ENCODE peak calls at places on chromosomes 12 and 14, in seven cellular contexts. One of them, this sample, is unnamed.

GRCh38 chr12:104172564-104172935 is 34.5 kb upstream of the NFYB start:
- DNase-seq in hepatocyte: no peak
- DNase-seq in CD8-positive, alpha-beta T cell: no peak
- DNase-seq in uterus: no peak
- DNase-seq in AG04450: no peak
- DNase-seq in upper lobe of right lung: no peak
- DNase-seq in neural progenitor cell: no peak
- DNase-seq in this sample: no peak

GRCh38 chr14:55807059-55807499 is 227.1 kb downstream of the KTN1 start:
- DNase-seq in AG04450: no peak
- DNase-seq in hepatocyte: peak; percentile 81
- DNase-seq in uterus: peak; percentile 55
- DNase-seq in upper lobe of right lung: peak; percentile 72
- DNase-seq in CD8-positive, alpha-beta T cell: peak; percentile 54
- DNase-seq in neural progenitor cell: no peak
- DNase-seq in this sample: peak; percentile 75

GRCh38 chr12:116293687-116294463 is 16.4 kb upstream of the MED13L start:
- DNase-seq in neural progenitor cell: no peak
- DNase-seq in CD8-positive, alpha-beta T cell: no peak
- DNase-seq in hepatocyte: no peak
- DNase-seq in upper lobe of right lung: no peak
- DNase-seq in uterus: no peak
- DNase-seq in AG04450: no peak
- DNase-seq in this sample: no peak

GRCh38 chr12:44510510-44510909 is 365.6 kb downstream of the NELL2 start:
- DNase-seq in hepatocyte: no peak
- DNase-seq in neural progenitor cell: no peak
- DNase-seq in uterus: no peak
- DNase-seq in upper lobe of right lung: no peak
- DNase-seq in CD8-positive, alpha-beta T cell: no peak
- DNase-seq in AG04450: no peak
- DNase-seq in this sample: no peak

GRCh38 chr12:120928864-120929652 is 24.9 kb upstream of the SPPL3 start:
- DNase-seq in AG04450: no peak
- DNase-seq in CD8-positive, alpha-beta T cell: no peak
- DNase-seq in hepatocyte: peak; percentile 65
- DNase-seq in uterus: no peak
- DNase-seq in neural progenitor cell: peak; percentile 46
- DNase-seq in upper lobe of right lung: no peak
- DNase-seq in this sample: no peak

GRCh38 chr12:68915055-68915454 is 17.9 kb downstream of the CPM start:
- DNase-seq in upper lobe of right lung: no peak
- DNase-seq in CD8-positive, alpha-beta T cell: no peak
- DNase-seq in neural progenitor cell: no peak
- DNase-seq in hepatocyte: no peak
- DNase-seq in AG04450: peak; percentile 18
- DNase-seq in uterus: no peak
- DNase-seq in this sample: no peak

GRCh38 chr12:3311491-3312103 is 179.4 kb upstream of the PRMT8 start:
- DNase-seq in neural progenitor cell: no peak
- DNase-seq in AG04450: no peak
- DNase-seq in uterus: no peak
- DNase-seq in upper lobe of right lung: no peak
- DNase-seq in CD8-positive, alpha-beta T cell: no peak
- DNase-seq in hepatocyte: no peak
- DNase-seq in this sample: no peak

GRCh38 chr14:61501714-61502458 is 180.5 kb downstream of the PRKCH start:
- DNase-seq in hepatocyte: no peak
- DNase-seq in uterus: no peak
- DNase-seq in upper lobe of right lung: no peak
- DNase-seq in AG04450: no peak
- DNase-seq in neural progenitor cell: no peak
- DNase-seq in CD8-positive, alpha-beta T cell: no peak
- DNase-seq in this sample: no peak

GRCh38 chr14:92924247-92924646 is 1.3 kb downstream of the CHGA start:
- DNase-seq in AG04450: no peak
- DNase-seq in uterus: no peak
- DNase-seq in hepatocyte: no peak
- DNase-seq in neural progenitor cell: no peak
- DNase-seq in CD8-positive, alpha-beta T cell: no peak
- DNase-seq in upper lobe of right lung: no peak
- DNase-seq in this sample: no peak

GRCh38 chr14:51328089-51328941 is 88.3 kb downstream of the TMX1 start:
- DNase-seq in neural progenitor cell: no peak
- DNase-seq in CD8-positive, alpha-beta T cell: no peak
- DNase-seq in upper lobe of right lung: no peak
- DNase-seq in uterus: peak; percentile 67
- DNase-seq in hepatocyte: no peak
- DNase-seq in AG04450: peak; percentile 29
- DNase-seq in this sample: peak; percentile 30

GRCh38 chr14:54929556-54929955 is 26.9 kb upstream of the GCH1 start:
- DNase-seq in hepatocyte: no peak
- DNase-seq in upper lobe of right lung: no peak
- DNase-seq in CD8-positive, alpha-beta T cell: no peak
- DNase-seq in neural progenitor cell: no peak
- DNase-seq in uterus: no peak
- DNase-seq in AG04450: no peak
- DNase-seq in this sample: no peak

GRCh38 chr12:85825751-85826150 is 10.5 kb downstream of the RASSF9 start:
- DNase-seq in neural progenitor cell: no peak
- DNase-seq in uterus: no peak
- DNase-seq in hepatocyte: no peak
- DNase-seq in upper lobe of right lung: no peak
- DNase-seq in AG04450: no peak
- DNase-seq in CD8-positive, alpha-beta T cell: no peak
- DNase-seq in this sample: no peak

GRCh38 chr12:130179191-130179590 is 16.9 kb downstream of the FZD10 start:
- DNase-seq in upper lobe of right lung: no peak
- DNase-seq in neural progenitor cell: no peak
- DNase-seq in hepatocyte: no peak
- DNase-seq in uterus: no peak
- DNase-seq in AG04450: no peak
- DNase-seq in CD8-positive, alpha-beta T cell: no peak
- DNase-seq in this sample: no peak

GRCh38 chr12:42588308-42588836 is 1.2 kb downstream of the PRICKLE1 start:
- DNase-seq in neural progenitor cell: no peak
- DNase-seq in upper lobe of right lung: no peak
- DNase-seq in hepatocyte: peak; percentile 37
- DNase-seq in CD8-positive, alpha-beta T cell: no peak
- DNase-seq in uterus: no peak
- DNase-seq in AG04450: no peak
- DNase-seq in this sample: peak; percentile 32

GRCh38 chr14:103607822-103608221 is 21.2 kb upstream of the KLC1 start:
- DNase-seq in AG04450: no peak
- DNase-seq in CD8-positive, alpha-beta T cell: no peak
- DNase-seq in neural progenitor cell: no peak
- DNase-seq in uterus: no peak
- DNase-seq in hepatocyte: no peak
- DNase-seq in upper lobe of right lung: no peak
- DNase-seq in this sample: no peak

GRCh38 chr14:91977909-91978308 is 30.4 kb upstream of the FBLN5 start:
- DNase-seq in hepatocyte: no peak
- DNase-seq in neural progenitor cell: no peak
- DNase-seq in uterus: no peak
- DNase-seq in upper lobe of right lung: no peak
- DNase-seq in AG04450: no peak
- DNase-seq in CD8-positive, alpha-beta T cell: no peak
- DNase-seq in this sample: no peak

GRCh38 chr14:23345987-23346692 is 6.5 kb downstream of the SLC22A17 start:
- DNase-seq in AG04450: no peak
- DNase-seq in hepatocyte: no peak
- DNase-seq in uterus: no peak
- DNase-seq in upper lobe of right lung: no peak
- DNase-seq in CD8-positive, alpha-beta T cell: no peak
- DNase-seq in neural progenitor cell: peak; percentile 36
- DNase-seq in this sample: no peak

GRCh38 chr14:23347406-23348296 is 5.0 kb downstream of the SLC22A17 start:
- DNase-seq in hepatocyte: no peak
- DNase-seq in CD8-positive, alpha-beta T cell: no peak
- DNase-seq in AG04450: no peak
- DNase-seq in uterus: no peak
- DNase-seq in upper lobe of right lung: no peak
- DNase-seq in neural progenitor cell: no peak
- DNase-seq in this sample: no peak

GRCh38 chr14:23346693-23347405 is 5.8 kb downstream of the SLC22A17 start:
- DNase-seq in uterus: no peak
- DNase-seq in upper lobe of right lung: no peak
- DNase-seq in CD8-positive, alpha-beta T cell: no peak
- DNase-seq in neural progenitor cell: no peak
- DNase-seq in AG04450: no peak
- DNase-seq in hepatocyte: no peak
- DNase-seq in this sample: no peak

GRCh38 chr14:23348297-23348655 is 4.4 kb downstream of the SLC22A17 start:
- DNase-seq in upper lobe of right lung: peak; percentile 20
- DNase-seq in CD8-positive, alpha-beta T cell: no peak
- DNase-seq in neural progenitor cell: no peak
- DNase-seq in hepatocyte: no peak
- DNase-seq in AG04450: no peak
- DNase-seq in uterus: no peak
- DNase-seq in this sample: no peak

GRCh38 chr14:23344481-23344880 is 8.2 kb downstream of the SLC22A17 start:
- DNase-seq in AG04450: no peak
- DNase-seq in CD8-positive, alpha-beta T cell: no peak
- DNase-seq in uterus: no peak
- DNase-seq in hepatocyte: no peak
- DNase-seq in upper lobe of right lung: no peak
- DNase-seq in neural progenitor cell: no peak
- DNase-seq in this sample: no peak
- TF ChIP-seq CTCF in AG04450: no peak
- TF ChIP-seq CTCF in CD8-positive, alpha-beta T cell: no peak
- TF ChIP-seq CTCF in uterus: no peak
- TF ChIP-seq CTCF in hepatocyte: no peak
- TF ChIP-seq CTCF in upper lobe of right lung: no peak
- TF ChIP-seq CTCF in neural progenitor cell: no peak
- TF ChIP-seq CTCF in this sample: no peak

GRCh38 chr12:125288931-125289928 is 224.0 kb downstream of the AACS start:
- DNase-seq in CD8-positive, alpha-beta T cell: no peak
- DNase-seq in hepatocyte: no peak
- DNase-seq in upper lobe of right lung: no peak
- DNase-seq in uterus: no peak
- DNase-seq in AG04450: no peak
- DNase-seq in neural progenitor cell: no peak
- DNase-seq in this sample: no peak
- H3K27ac ChIP-seq in CD8-positive, alpha-beta T cell: no peak overlapping the region
- H3K27ac ChIP-seq in hepatocyte: no peak overlapping the region
- H3K27ac ChIP-seq in upper lobe of right lung: no peak overlapping the region
- H3K27ac ChIP-seq in uterus: no peak overlapping the region
- H3K27ac ChIP-seq in AG04450: no peak overlapping the region
- H3K27ac ChIP-seq in neural progenitor cell: no peak overlapping the region
- H3K27ac ChIP-seq in this sample: no peak overlapping the region

GRCh38 chr12:14941369-14941768 is 3.0 kb upstream of the ERP27 start:
- DNase-seq in AG04450: no peak
- DNase-seq in CD8-positive, alpha-beta T cell: no peak
- DNase-seq in uterus: no peak
- DNase-seq in neural progenitor cell: no peak
- DNase-seq in upper lobe of right lung: no peak
- DNase-seq in hepatocyte: no peak
- DNase-seq in this sample: no peak

GRCh38 chr12:14946162-14946561 is 7.8 kb upstream of the ERP27 start:
- DNase-seq in CD8-positive, alpha-beta T cell: no peak
- DNase-seq in hepatocyte: no peak
- DNase-seq in neural progenitor cell: no peak
- DNase-seq in uterus: no peak
- DNase-seq in AG04450: no peak
- DNase-seq in upper lobe of right lung: no peak
- DNase-seq in this sample: no peak

GRCh38 chr12:14946856-14947255 is 8.5 kb upstream of the ERP27 start:
- DNase-seq in CD8-positive, alpha-beta T cell: no peak
- DNase-seq in neural progenitor cell: no peak
- DNase-seq in AG04450: no peak
- DNase-seq in hepatocyte: no peak
- DNase-seq in uterus: no peak
- DNase-seq in upper lobe of right lung: no peak
- DNase-seq in this sample: no peak

GRCh38 chr12:14938301-14938700 is at the start of gene ERP27:
- DNase-seq in AG04450: no peak
- DNase-seq in CD8-positive, alpha-beta T cell: no peak
- DNase-seq in hepatocyte: peak; percentile 34
- DNase-seq in neural progenitor cell: no peak
- DNase-seq in upper lobe of right lung: no peak
- DNase-seq in uterus: no peak
- DNase-seq in this sample: no peak

DNA sequence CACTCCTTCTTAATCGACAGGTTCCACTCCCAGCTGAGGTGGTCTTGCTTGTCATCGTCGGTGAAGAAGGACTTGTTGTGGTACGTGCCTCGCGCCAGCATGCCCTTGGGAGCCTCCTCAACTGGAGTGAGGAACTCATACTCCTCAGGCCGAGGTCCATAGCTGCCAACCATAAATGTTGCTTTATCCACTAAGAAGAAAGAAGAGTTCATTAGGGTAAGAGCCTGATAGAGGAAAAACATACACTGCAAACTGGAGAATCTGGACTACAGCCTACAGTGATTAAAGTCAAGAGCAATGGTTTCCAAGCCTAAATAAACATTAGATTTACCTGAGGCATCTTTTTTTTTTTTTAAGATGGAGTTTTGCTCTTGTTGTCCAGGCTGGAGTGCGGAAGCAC is 4.2 kb upstream of the ERP27 start:
- DNase-seq in AG04450: no peak
- DNase-seq in CD8-positive, alpha-beta T cell: no peak
- DNase-seq in neural progenitor cell: no peak
- DNase-seq in upper lobe of right lung: no peak
- DNase-seq in hepatocyte: no peak
- DNase-seq in uterus: no peak
- DNase-seq in this sample: no peak
- TF ChIP-seq CTCF in AG04450: no peak
- TF ChIP-seq CTCF in CD8-positive, alpha-beta T cell: no peak
- TF ChIP-seq CTCF in neural progenitor cell: no peak
- TF ChIP-seq CTCF in upper lobe of right lung: no peak
- TF ChIP-seq CTCF in hepatocyte: no peak
- TF ChIP-seq CTCF in uterus: no peak
- TF ChIP-seq CTCF in this sample: no peak

DNA sequence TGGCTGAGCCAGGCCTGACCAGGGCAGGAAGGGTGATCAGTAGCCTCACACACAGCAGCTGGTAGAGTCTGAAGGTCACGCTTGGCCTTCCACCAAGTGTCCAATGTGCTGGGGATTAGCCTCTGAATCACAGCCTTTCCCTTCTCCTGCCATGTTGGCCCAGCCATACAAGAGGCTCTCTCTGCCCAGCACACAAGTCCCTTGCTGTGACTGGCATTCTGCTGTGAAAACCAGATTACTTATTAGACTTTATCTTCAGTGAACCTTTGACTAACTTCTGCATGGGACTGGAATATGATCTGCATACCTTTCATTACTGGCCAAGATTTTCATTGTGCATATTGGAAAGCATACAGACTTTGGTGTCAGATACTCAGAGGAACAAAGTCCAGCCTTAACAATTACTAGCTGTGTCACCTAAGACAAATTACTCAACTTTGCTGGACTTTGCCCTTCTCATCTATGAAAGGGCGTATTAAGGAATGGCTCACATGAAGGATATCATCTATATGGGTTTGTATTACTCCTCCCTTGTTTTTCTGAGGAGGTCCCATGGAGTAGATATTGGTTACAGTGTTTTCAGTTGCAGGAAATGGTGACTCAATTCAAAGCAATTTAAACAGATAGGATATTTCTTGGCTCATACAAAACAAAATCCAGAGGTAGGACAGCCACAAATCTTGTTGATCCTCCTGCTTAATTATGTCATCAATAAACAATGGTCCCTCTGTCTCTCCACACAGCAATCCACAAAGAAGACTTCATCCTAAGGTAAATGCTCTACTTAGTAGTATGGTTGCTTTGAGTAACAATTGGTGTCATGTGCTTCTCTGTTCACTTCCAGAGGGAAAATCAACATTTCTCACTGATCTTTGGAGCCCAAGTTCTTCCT is 99.6 kb downstream of the DYRK2 start:
- DNase-seq in upper lobe of right lung: no peak
- DNase-seq in CD8-positive, alpha-beta T cell: no peak
- DNase-seq in AG04450: no peak
- DNase-seq in hepatocyte: peak; percentile 75
- DNase-seq in uterus: no peak
- DNase-seq in neural progenitor cell: no peak
- DNase-seq in this sample: no peak
- H3K27ac ChIP-seq in upper lobe of right lung: no peak overlapping the region
- H3K27ac ChIP-seq in CD8-positive, alpha-beta T cell: no peak overlapping the region
- H3K27ac ChIP-seq in AG04450: no peak overlapping the region
- H3K27ac ChIP-seq in hepatocyte: peak overlapping the region; percentile 87
- H3K27ac ChIP-seq in uterus: no peak overlapping the region
- H3K27ac ChIP-seq in neural progenitor cell: no peak overlapping the region
- H3K27ac ChIP-seq in this sample: no peak overlapping the region